ENCODE peak calls at places on chromosomes 11 and 22, in eight cellular contexts. One of them, this sample, is unnamed.
A peak's percentile ranks its signal among the peaks of the same experiment; 100 is the strongest.

GRCh38 chr11:57394203-57394602 is 3.8 kb upstream of the PRG2 start:
- DNase-seq in PC-9: peak; percentile 24
- DNase-seq in IMR-90: no peak
- DNase-seq in body of pancreas: no peak
- DNase-seq in lower lobe of right lung: no peak
- DNase-seq in right atrium auricular region: no peak
- DNase-seq in CD4-positive, alpha-beta T cell: no peak
- DNase-seq in progenitor cell of endocrine pancreas: no peak
- DNase-seq in this sample: no peak

GRCh38 chr22:43319661-43320486 is 23.3 kb downstream of the SCUBE1 start:
- DNase-seq in PC-9: no peak
- DNase-seq in IMR-90: no peak
- DNase-seq in body of pancreas: no peak
- DNase-seq in lower lobe of right lung: no peak
- DNase-seq in right atrium auricular region: no peak
- DNase-seq in CD4-positive, alpha-beta T cell: no peak
- DNase-seq in progenitor cell of endocrine pancreas: no peak
- DNase-seq in this sample: no peak

GRCh38 chr11:65502852-65503603 is 4.2 kb downstream of the MALAT1 start:
- DNase-seq in PC-9: no peak
- DNase-seq in IMR-90: peak; percentile 64
- DNase-seq in body of pancreas: no peak
- DNase-seq in lower lobe of right lung: no peak
- DNase-seq in right atrium auricular region: no peak
- DNase-seq in CD4-positive, alpha-beta T cell: no peak
- DNase-seq in progenitor cell of endocrine pancreas: no peak
- DNase-seq in this sample: no peak

GRCh38 chr11:113193077-113193476 is 121.3 kb upstream of the TTC12 start:
- DNase-seq in PC-9: no peak
- DNase-seq in IMR-90: no peak
- DNase-seq in body of pancreas: no peak
- DNase-seq in lower lobe of right lung: no peak
- DNase-seq in right atrium auricular region: peak; percentile 61
- DNase-seq in CD4-positive, alpha-beta T cell: no peak
- DNase-seq in progenitor cell of endocrine pancreas: no peak
- DNase-seq in this sample: no peak

GRCh38 chr11:87722756-87723599 is 452.3 kb downstream of the RAB38 start:
- DNase-seq in PC-9: peak; percentile 28
- DNase-seq in IMR-90: peak; percentile 2
- DNase-seq in body of pancreas: peak; percentile 16
- DNase-seq in lower lobe of right lung: no peak
- DNase-seq in right atrium auricular region: no peak
- DNase-seq in CD4-positive, alpha-beta T cell: no peak
- DNase-seq in progenitor cell of endocrine pancreas: no peak
- DNase-seq in this sample: no peak

GRCh38 chr22:49215840-49216239 is 611.8 kb downstream of the BRD1 start:
- DNase-seq in PC-9: no peak
- DNase-seq in IMR-90: no peak
- DNase-seq in body of pancreas: no peak
- DNase-seq in lower lobe of right lung: peak; percentile 13
- DNase-seq in right atrium auricular region: peak; percentile 42
- DNase-seq in CD4-positive, alpha-beta T cell: no peak
- DNase-seq in progenitor cell of endocrine pancreas: peak; percentile 2
- DNase-seq in this sample: peak; percentile 11

GRCh38 chr11:88208742-88209141 is 33.5 kb upstream of the RAB38 start:
- DNase-seq in PC-9: no peak
- DNase-seq in IMR-90: no peak
- DNase-seq in body of pancreas: no peak
- DNase-seq in lower lobe of right lung: no peak
- DNase-seq in right atrium auricular region: no peak
- DNase-seq in CD4-positive, alpha-beta T cell: no peak
- DNase-seq in progenitor cell of endocrine pancreas: no peak
- DNase-seq in this sample: no peak

GRCh38 chr11:119985551-119985950 is 152.4 kb downstream of the TRIM29 start:
- DNase-seq in PC-9: no peak
- DNase-seq in IMR-90: no peak
- DNase-seq in body of pancreas: no peak
- DNase-seq in lower lobe of right lung: no peak
- DNase-seq in right atrium auricular region: no peak
- DNase-seq in CD4-positive, alpha-beta T cell: no peak
- DNase-seq in progenitor cell of endocrine pancreas: no peak
- DNase-seq in this sample: no peak

GRCh38 chr22:23305922-23306374 is 125.6 kb downstream of the BCR start:
- DNase-seq in PC-9: no peak
- DNase-seq in IMR-90: peak; percentile 81
- DNase-seq in body of pancreas: no peak
- DNase-seq in lower lobe of right lung: peak; percentile 62
- DNase-seq in right atrium auricular region: peak; percentile 92
- DNase-seq in CD4-positive, alpha-beta T cell: no peak
- DNase-seq in progenitor cell of endocrine pancreas: no peak
- DNase-seq in this sample: peak; percentile 61

GRCh38 chr11:61954106-61955030 is 4.2 kb downstream of the BEST1 start:
- DNase-seq in PC-9: no peak
- DNase-seq in IMR-90: no peak
- DNase-seq in body of pancreas: no peak
- DNase-seq in lower lobe of right lung: no peak
- DNase-seq in right atrium auricular region: no peak
- DNase-seq in CD4-positive, alpha-beta T cell: no peak
- DNase-seq in progenitor cell of endocrine pancreas: no peak
- DNase-seq in this sample: peak; percentile 62

GRCh38 chr11:119335091-119335654 is 846 bp downstream of the RNF26 start:
- DNase-seq in PC-9: no peak
- DNase-seq in IMR-90: no peak
- DNase-seq in body of pancreas: no peak
- DNase-seq in lower lobe of right lung: no peak
- DNase-seq in right atrium auricular region: no peak
- DNase-seq in CD4-positive, alpha-beta T cell: no peak
- DNase-seq in progenitor cell of endocrine pancreas: no peak
- DNase-seq in this sample: no peak

GRCh38 chr11:121408830-121409229 is 43.3 kb upstream of the SORL1 start:
- DNase-seq in PC-9: peak; percentile 41
- DNase-seq in IMR-90: no peak
- DNase-seq in body of pancreas: no peak
- DNase-seq in lower lobe of right lung: no peak
- DNase-seq in right atrium auricular region: no peak
- DNase-seq in CD4-positive, alpha-beta T cell: no peak
- DNase-seq in progenitor cell of endocrine pancreas: no peak
- DNase-seq in this sample: no peak

GRCh38 chr11:47408598-47409439 is 429 bp downstream of the SLC39A13 start:
- DNase-seq in PC-9: peak; percentile 86
- DNase-seq in IMR-90: peak; percentile 87
- DNase-seq in body of pancreas: no peak
- DNase-seq in lower lobe of right lung: no peak
- DNase-seq in right atrium auricular region: no peak
- DNase-seq in CD4-positive, alpha-beta T cell: no peak
- DNase-seq in progenitor cell of endocrine pancreas: no peak
- DNase-seq in this sample: no peak

GRCh38 chr11:88415495-88415894 is 78.0 kb upstream of the CTSC start:
- DNase-seq in PC-9: no peak
- DNase-seq in IMR-90: no peak
- DNase-seq in body of pancreas: no peak
- DNase-seq in lower lobe of right lung: no peak
- DNase-seq in right atrium auricular region: no peak
- DNase-seq in CD4-positive, alpha-beta T cell: no peak
- DNase-seq in progenitor cell of endocrine pancreas: no peak
- DNase-seq in this sample: no peak

GRCh38 chr11:94402355-94402754 is 1.1 kb upstream of the GPR83 start:
- DNase-seq in PC-9: peak; percentile 46
- DNase-seq in IMR-90: no peak
- DNase-seq in body of pancreas: no peak
- DNase-seq in lower lobe of right lung: no peak
- DNase-seq in right atrium auricular region: no peak
- DNase-seq in CD4-positive, alpha-beta T cell: no peak
- DNase-seq in progenitor cell of endocrine pancreas: no peak
- DNase-seq in this sample: no peak

GRCh38 chr11:126661051-126661450 is 305.6 kb downstream of the ST3GAL4 start:
- DNase-seq in PC-9: no peak
- DNase-seq in IMR-90: no peak
- DNase-seq in body of pancreas: no peak
- DNase-seq in lower lobe of right lung: no peak
- DNase-seq in right atrium auricular region: no peak
- DNase-seq in CD4-positive, alpha-beta T cell: no peak
- DNase-seq in progenitor cell of endocrine pancreas: no peak
- DNase-seq in this sample: no peak

GRCh38 chr11:126664193-126664592 is 308.7 kb downstream of the ST3GAL4 start:
- DNase-seq in PC-9: no peak
- DNase-seq in IMR-90: no peak
- DNase-seq in body of pancreas: no peak
- DNase-seq in lower lobe of right lung: no peak
- DNase-seq in right atrium auricular region: no peak
- DNase-seq in CD4-positive, alpha-beta T cell: no peak
- DNase-seq in progenitor cell of endocrine pancreas: no peak
- DNase-seq in this sample: no peak

GRCh38 chr11:126662055-126662790 is 306.7 kb downstream of the ST3GAL4 start:
- DNase-seq in PC-9: no peak
- DNase-seq in IMR-90: no peak
- DNase-seq in body of pancreas: no peak
- DNase-seq in lower lobe of right lung: no peak
- DNase-seq in right atrium auricular region: no peak
- DNase-seq in CD4-positive, alpha-beta T cell: no peak
- DNase-seq in progenitor cell of endocrine pancreas: no peak
- DNase-seq in this sample: no peak

GRCh38 chr11:126669416-126669815 is 313.9 kb downstream of the ST3GAL4 start:
- DNase-seq in PC-9: no peak
- DNase-seq in IMR-90: peak; percentile 74
- DNase-seq in body of pancreas: no peak
- DNase-seq in lower lobe of right lung: no peak
- DNase-seq in right atrium auricular region: no peak
- DNase-seq in CD4-positive, alpha-beta T cell: no peak
- DNase-seq in progenitor cell of endocrine pancreas: no peak
- DNase-seq in this sample: no peak

DNA sequence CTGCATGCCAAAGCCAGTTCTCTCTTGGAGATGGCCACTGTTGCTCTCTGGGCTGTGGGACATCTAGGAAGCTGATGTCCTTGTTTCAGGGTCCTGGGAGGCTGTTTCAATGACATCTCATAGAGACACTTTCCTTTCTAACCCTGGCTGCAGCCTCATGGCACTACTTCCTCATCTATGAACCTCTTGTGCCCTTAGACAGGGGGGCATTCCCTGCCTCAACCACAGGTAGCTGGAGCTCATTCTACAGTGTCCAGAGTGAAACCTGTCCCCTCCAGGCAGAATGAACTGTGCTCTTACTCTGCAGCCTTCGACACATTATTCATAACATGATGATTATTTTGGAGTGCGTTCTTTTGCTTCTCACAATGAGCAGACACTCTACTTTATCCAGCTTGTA is 309.2 kb downstream of the ST3GAL4 start:
- DNase-seq in PC-9: no peak
- DNase-seq in IMR-90: no peak
- DNase-seq in body of pancreas: no peak
- DNase-seq in lower lobe of right lung: no peak
- DNase-seq in right atrium auricular region: no peak
- DNase-seq in CD4-positive, alpha-beta T cell: no peak
- DNase-seq in progenitor cell of endocrine pancreas: no peak
- DNase-seq in this sample: no peak
- TF ChIP-seq CTCF in PC-9: no peak
- TF ChIP-seq CTCF in IMR-90: no peak
- TF ChIP-seq CTCF in body of pancreas: no peak
- TF ChIP-seq CTCF in lower lobe of right lung: no peak
- TF ChIP-seq CTCF in right atrium auricular region: no peak
- TF ChIP-seq CTCF in CD4-positive, alpha-beta T cell: no peak
- TF ChIP-seq CTCF in progenitor cell of endocrine pancreas: no peak
- TF ChIP-seq CTCF in this sample: no peak

DNA sequence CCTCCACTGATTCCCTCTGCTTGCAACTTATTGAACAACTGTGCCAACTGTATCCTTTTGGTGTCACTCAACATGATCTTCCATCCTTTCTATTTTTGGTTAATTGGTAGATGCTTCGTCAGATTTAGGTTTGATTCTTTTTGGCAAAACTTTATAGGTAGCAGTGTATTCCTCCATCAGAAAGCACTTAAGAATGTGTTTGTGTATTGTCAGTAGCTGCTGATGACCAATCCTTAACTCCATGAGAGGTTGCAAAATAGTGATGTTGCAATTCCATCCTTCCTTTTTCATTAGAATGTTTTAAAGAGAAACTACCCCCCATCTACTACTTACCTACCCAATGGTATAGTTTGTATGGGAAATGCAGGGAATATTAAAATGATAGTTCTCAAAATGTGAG is 22.1 kb downstream of the FAM76B start:
- DNase-seq in PC-9: peak; percentile 40
- DNase-seq in IMR-90: peak; percentile 79
- DNase-seq in body of pancreas: no peak
- DNase-seq in lower lobe of right lung: no peak
- DNase-seq in right atrium auricular region: no peak
- DNase-seq in CD4-positive, alpha-beta T cell: no peak
- DNase-seq in progenitor cell of endocrine pancreas: no peak
- DNase-seq in this sample: no peak
- TF ChIP-seq CTCF in PC-9: no peak
- TF ChIP-seq CTCF in IMR-90: no peak
- TF ChIP-seq CTCF in body of pancreas: no peak
- TF ChIP-seq CTCF in lower lobe of right lung: no peak
- TF ChIP-seq CTCF in right atrium auricular region: no peak
- TF ChIP-seq CTCF in CD4-positive, alpha-beta T cell: no peak
- TF ChIP-seq CTCF in progenitor cell of endocrine pancreas: no peak
- TF ChIP-seq CTCF in this sample: no peak

GRCh38 chr11:126282742-126283591 is at the start of gene TIRAP:
- DNase-seq in PC-9: peak; percentile 68
- DNase-seq in IMR-90: peak; percentile 42
- DNase-seq in body of pancreas: peak; percentile 70
- DNase-seq in lower lobe of right lung: peak; percentile 82
- DNase-seq in right atrium auricular region: no peak
- DNase-seq in CD4-positive, alpha-beta T cell: peak; percentile 51
- DNase-seq in progenitor cell of endocrine pancreas: peak; percentile 37
- DNase-seq in this sample: no peak
- TF ChIP-seq CTCF in PC-9: no peak
- TF ChIP-seq CTCF in IMR-90: no peak
- TF ChIP-seq CTCF in body of pancreas: peak; percentile 50
- TF ChIP-seq CTCF in lower lobe of right lung: no peak
- TF ChIP-seq CTCF in right atrium auricular region: no peak
- TF ChIP-seq CTCF in CD4-positive, alpha-beta T cell: no peak
- TF ChIP-seq CTCF in progenitor cell of endocrine pancreas: peak; percentile 38
- TF ChIP-seq CTCF in this sample: peak; percentile 65

GRCh38 chr11:83193315-83194283 is at the start of gene ANKRD42:
- DNase-seq in PC-9: peak; percentile 96
- DNase-seq in IMR-90: peak; percentile 96
- DNase-seq in body of pancreas: peak; percentile 93
- DNase-seq in lower lobe of right lung: peak; percentile 95
- DNase-seq in right atrium auricular region: peak; percentile 95
- DNase-seq in CD4-positive, alpha-beta T cell: peak; percentile 65
- DNase-seq in progenitor cell of endocrine pancreas: peak; percentile 69
- DNase-seq in this sample: peak; percentile 90
- TF ChIP-seq CTCF in PC-9: no peak
- TF ChIP-seq CTCF in IMR-90: no peak
- TF ChIP-seq CTCF in body of pancreas: no peak
- TF ChIP-seq CTCF in lower lobe of right lung: no peak
- TF ChIP-seq CTCF in right atrium auricular region: no peak
- TF ChIP-seq CTCF in CD4-positive, alpha-beta T cell: no peak
- TF ChIP-seq CTCF in progenitor cell of endocrine pancreas: no peak
- TF ChIP-seq CTCF in this sample: no peak

This sample was measured in type B pancreatic cell.